ENCODE peak calls at places on chromosomes 16 and 17, in ten cellular contexts. One of them, this sample, is unnamed.

GRCh38 chr17:10920511-10920910 is 82.6 kb upstream of the PIRT start:
- DNase-seq in fibroblast of lung: no peak
- DNase-seq in nucleus accumbens: no peak
- DNase-seq in C1 segment of cervical spinal cord: no peak
- DNase-seq in non-pigmented ciliary epithelial cell: no peak
- DNase-seq in GDM1: no peak
- DNase-seq in DMS 273 treated with DMSO at 0.1 percent for 48 hours: no peak
- DNase-seq in pons: no peak
- DNase-seq in stimulated activated CD4-positive, alpha-beta T cell treated with anti-CD3 and anti-CD28 coated beads, Interleukin-2, amount 100 ng/mL, for 4 hours: no peak
- DNase-seq in HCEC 1CT: no peak
- DNase-seq in this sample: no peak

GRCh38 chr16:57186630-57187507 is 740 bp downstream of the RSPRY1 start:
- DNase-seq in C1 segment of cervical spinal cord: no peak
- DNase-seq in nucleus accumbens: no peak
- DNase-seq in GDM1: no peak
- DNase-seq in fibroblast of lung: peak
- DNase-seq in stimulated activated CD4-positive, alpha-beta T cell treated with anti-CD3 and anti-CD28 coated beads, Interleukin-2, amount 100 ng/mL, for 4 hours: no peak
- DNase-seq in HCEC 1CT: peak
- DNase-seq in pons: peak
- DNase-seq in non-pigmented ciliary epithelial cell: no peak
- DNase-seq in DMS 273 treated with DMSO at 0.1 percent for 48 hours: peak
- DNase-seq in this sample: no peak

GRCh38 chr16:9846362-9847099 is 335.7 kb downstream of the GRIN2A start:
- DNase-seq in DMS 273 treated with DMSO at 0.1 percent for 48 hours: no peak
- DNase-seq in fibroblast of lung: no peak
- DNase-seq in non-pigmented ciliary epithelial cell: no peak
- DNase-seq in C1 segment of cervical spinal cord: no peak
- DNase-seq in stimulated activated CD4-positive, alpha-beta T cell treated with anti-CD3 and anti-CD28 coated beads, Interleukin-2, amount 100 ng/mL, for 4 hours: no peak
- DNase-seq in HCEC 1CT: peak
- DNase-seq in GDM1: no peak
- DNase-seq in nucleus accumbens: no peak
- DNase-seq in pons: no peak
- DNase-seq in this sample: no peak

GRCh38 chr16:3087836-3088235 is 11.3 kb downstream of the ZSCAN10 start:
- DNase-seq in DMS 273 treated with DMSO at 0.1 percent for 48 hours: no peak
- DNase-seq in non-pigmented ciliary epithelial cell: no peak
- DNase-seq in stimulated activated CD4-positive, alpha-beta T cell treated with anti-CD3 and anti-CD28 coated beads, Interleukin-2, amount 100 ng/mL, for 4 hours: no peak
- DNase-seq in pons: no peak
- DNase-seq in nucleus accumbens: no peak
- DNase-seq in GDM1: no peak
- DNase-seq in fibroblast of lung: no peak
- DNase-seq in HCEC 1CT: no peak
- DNase-seq in C1 segment of cervical spinal cord: no peak
- DNase-seq in this sample: no peak

GRCh38 chr17:51640108-51640622 is 379.8 kb downstream of the UTP18 start:
- DNase-seq in pons: no peak
- DNase-seq in non-pigmented ciliary epithelial cell: no peak
- DNase-seq in C1 segment of cervical spinal cord: no peak
- DNase-seq in stimulated activated CD4-positive, alpha-beta T cell treated with anti-CD3 and anti-CD28 coated beads, Interleukin-2, amount 100 ng/mL, for 4 hours: no peak
- DNase-seq in HCEC 1CT: no peak
- DNase-seq in fibroblast of lung: no peak
- DNase-seq in DMS 273 treated with DMSO at 0.1 percent for 48 hours: no peak
- DNase-seq in GDM1: no peak
- DNase-seq in nucleus accumbens: no peak
- DNase-seq in this sample: no peak

GRCh38 chr16:13756411-13756810 is 163.5 kb upstream of the ERCC4 start:
- DNase-seq in stimulated activated CD4-positive, alpha-beta T cell treated with anti-CD3 and anti-CD28 coated beads, Interleukin-2, amount 100 ng/mL, for 4 hours: no peak
- DNase-seq in HCEC 1CT: no peak
- DNase-seq in GDM1: no peak
- DNase-seq in C1 segment of cervical spinal cord: no peak
- DNase-seq in fibroblast of lung: no peak
- DNase-seq in nucleus accumbens: no peak
- DNase-seq in pons: no peak
- DNase-seq in non-pigmented ciliary epithelial cell: no peak
- DNase-seq in DMS 273 treated with DMSO at 0.1 percent for 48 hours: no peak
- DNase-seq in this sample: no peak

GRCh38 chr17:67576471-67576870 is 141.3 kb upstream of the NOL11 start:
- DNase-seq in fibroblast of lung: no peak
- DNase-seq in GDM1: no peak
- DNase-seq in nucleus accumbens: no peak
- DNase-seq in pons: no peak
- DNase-seq in DMS 273 treated with DMSO at 0.1 percent for 48 hours: no peak
- DNase-seq in stimulated activated CD4-positive, alpha-beta T cell treated with anti-CD3 and anti-CD28 coated beads, Interleukin-2, amount 100 ng/mL, for 4 hours: no peak
- DNase-seq in non-pigmented ciliary epithelial cell: no peak
- DNase-seq in C1 segment of cervical spinal cord: no peak
- DNase-seq in HCEC 1CT: no peak
- DNase-seq in this sample: no peak

GRCh38 chr17:80210348-80211108 is 9.6 kb downstream of the SGSH start:
- DNase-seq in DMS 273 treated with DMSO at 0.1 percent for 48 hours: no peak
- DNase-seq in GDM1: no peak
- DNase-seq in non-pigmented ciliary epithelial cell: no peak
- DNase-seq in fibroblast of lung: no peak
- DNase-seq in HCEC 1CT: no peak
- DNase-seq in C1 segment of cervical spinal cord: no peak
- DNase-seq in nucleus accumbens: no peak
- DNase-seq in pons: no peak
- DNase-seq in stimulated activated CD4-positive, alpha-beta T cell treated with anti-CD3 and anti-CD28 coated beads, Interleukin-2, amount 100 ng/mL, for 4 hours: no peak
- DNase-seq in this sample: no peak

GRCh38 chr16:4631444-4631843 is 6.8 kb downstream of the MGRN1 start:
- DNase-seq in fibroblast of lung: no peak
- DNase-seq in pons: no peak
- DNase-seq in nucleus accumbens: no peak
- DNase-seq in non-pigmented ciliary epithelial cell: no peak
- DNase-seq in stimulated activated CD4-positive, alpha-beta T cell treated with anti-CD3 and anti-CD28 coated beads, Interleukin-2, amount 100 ng/mL, for 4 hours: no peak
- DNase-seq in DMS 273 treated with DMSO at 0.1 percent for 48 hours: no peak
- DNase-seq in HCEC 1CT: no peak
- DNase-seq in C1 segment of cervical spinal cord: no peak
- DNase-seq in GDM1: no peak
- DNase-seq in this sample: no peak

GRCh38 chr16:48497932-48498760 is 111.8 kb downstream of the N4BP1 start:
- DNase-seq in stimulated activated CD4-positive, alpha-beta T cell treated with anti-CD3 and anti-CD28 coated beads, Interleukin-2, amount 100 ng/mL, for 4 hours: no peak
- DNase-seq in C1 segment of cervical spinal cord: no peak
- DNase-seq in nucleus accumbens: no peak
- DNase-seq in pons: no peak
- DNase-seq in HCEC 1CT: no peak
- DNase-seq in GDM1: no peak
- DNase-seq in DMS 273 treated with DMSO at 0.1 percent for 48 hours: no peak
- DNase-seq in non-pigmented ciliary epithelial cell: no peak
- DNase-seq in fibroblast of lung: no peak
- DNase-seq in this sample: no peak

GRCh38 chr17:15942207-15942833 is 2.6 kb upstream of the ADORA2B start:
- DNase-seq in stimulated activated CD4-positive, alpha-beta T cell treated with anti-CD3 and anti-CD28 coated beads, Interleukin-2, amount 100 ng/mL, for 4 hours: no peak
- DNase-seq in GDM1: peak
- DNase-seq in non-pigmented ciliary epithelial cell: no peak
- DNase-seq in nucleus accumbens: no peak
- DNase-seq in pons: no peak
- DNase-seq in C1 segment of cervical spinal cord: no peak
- DNase-seq in HCEC 1CT: peak
- DNase-seq in fibroblast of lung: no peak
- DNase-seq in DMS 273 treated with DMSO at 0.1 percent for 48 hours: no peak
- DNase-seq in this sample: no peak

GRCh38 chr17:6428207-6428965 is 6.5 kb downstream of the AIPL1 start:
- DNase-seq in non-pigmented ciliary epithelial cell: no peak
- DNase-seq in C1 segment of cervical spinal cord: no peak
- DNase-seq in stimulated activated CD4-positive, alpha-beta T cell treated with anti-CD3 and anti-CD28 coated beads, Interleukin-2, amount 100 ng/mL, for 4 hours: no peak
- DNase-seq in DMS 273 treated with DMSO at 0.1 percent for 48 hours: no peak
- DNase-seq in GDM1: no peak
- DNase-seq in pons: no peak
- DNase-seq in nucleus accumbens: no peak
- DNase-seq in HCEC 1CT: no peak
- DNase-seq in fibroblast of lung: no peak
- DNase-seq in this sample: no peak

GRCh38 chr17:2158011-2158410 is 103.1 kb downstream of the HIC1 start:
- DNase-seq in DMS 273 treated with DMSO at 0.1 percent for 48 hours: no peak
- DNase-seq in C1 segment of cervical spinal cord: no peak
- DNase-seq in non-pigmented ciliary epithelial cell: no peak
- DNase-seq in nucleus accumbens: no peak
- DNase-seq in pons: no peak
- DNase-seq in stimulated activated CD4-positive, alpha-beta T cell treated with anti-CD3 and anti-CD28 coated beads, Interleukin-2, amount 100 ng/mL, for 4 hours: no peak
- DNase-seq in GDM1: no peak
- DNase-seq in HCEC 1CT: peak
- DNase-seq in fibroblast of lung: peak
- DNase-seq in this sample: no peak

GRCh38 chr17:58527306-58527705 is 12.9 kb upstream of the MTMR4 start:
- DNase-seq in C1 segment of cervical spinal cord: no peak
- DNase-seq in DMS 273 treated with DMSO at 0.1 percent for 48 hours: no peak
- DNase-seq in fibroblast of lung: no peak
- DNase-seq in non-pigmented ciliary epithelial cell: no peak
- DNase-seq in stimulated activated CD4-positive, alpha-beta T cell treated with anti-CD3 and anti-CD28 coated beads, Interleukin-2, amount 100 ng/mL, for 4 hours: no peak
- DNase-seq in nucleus accumbens: no peak
- DNase-seq in GDM1: no peak
- DNase-seq in HCEC 1CT: peak
- DNase-seq in pons: peak
- DNase-seq in this sample: no peak

GRCh38 chr17:62689441-62690167 is 62.1 kb downstream of the MRC2 start:
- DNase-seq in fibroblast of lung: no peak
- DNase-seq in C1 segment of cervical spinal cord: no peak
- DNase-seq in HCEC 1CT: no peak
- DNase-seq in non-pigmented ciliary epithelial cell: no peak
- DNase-seq in GDM1: no peak
- DNase-seq in pons: no peak
- DNase-seq in DMS 273 treated with DMSO at 0.1 percent for 48 hours: no peak
- DNase-seq in stimulated activated CD4-positive, alpha-beta T cell treated with anti-CD3 and anti-CD28 coated beads, Interleukin-2, amount 100 ng/mL, for 4 hours: no peak
- DNase-seq in nucleus accumbens: no peak
- DNase-seq in this sample: no peak

GRCh38 chr17:72030067-72030899 is 90.5 kb upstream of the SOX9 start:
- DNase-seq in GDM1: peak
- DNase-seq in non-pigmented ciliary epithelial cell: no peak
- DNase-seq in fibroblast of lung: peak
- DNase-seq in HCEC 1CT: peak
- DNase-seq in DMS 273 treated with DMSO at 0.1 percent for 48 hours: no peak
- DNase-seq in C1 segment of cervical spinal cord: no peak
- DNase-seq in pons: peak
- DNase-seq in nucleus accumbens: peak
- DNase-seq in stimulated activated CD4-positive, alpha-beta T cell treated with anti-CD3 and anti-CD28 coated beads, Interleukin-2, amount 100 ng/mL, for 4 hours: no peak
- DNase-seq in this sample: no peak

GRCh38 chr17:17156107-17156506 is 50.0 kb downstream of the PLD6 start:
- DNase-seq in pons: no peak
- DNase-seq in non-pigmented ciliary epithelial cell: no peak
- DNase-seq in nucleus accumbens: no peak
- DNase-seq in C1 segment of cervical spinal cord: no peak
- DNase-seq in stimulated activated CD4-positive, alpha-beta T cell treated with anti-CD3 and anti-CD28 coated beads, Interleukin-2, amount 100 ng/mL, for 4 hours: no peak
- DNase-seq in fibroblast of lung: peak
- DNase-seq in DMS 273 treated with DMSO at 0.1 percent for 48 hours: no peak
- DNase-seq in HCEC 1CT: peak
- DNase-seq in GDM1: no peak
- DNase-seq in this sample: no peak

This sample was measured in effector memory CD4-positive, alpha-beta T cell.